ENCODE peak calls at places on chromosome 13, in six cellular contexts. One of them, this sample, is unnamed.

GRCh38 chr13:83414393-83414792 is 467.9 kb downstream of the SLITRK1 start:
- DNase-seq in GM12891: no peak
- DNase-seq in H1: no peak
- DNase-seq in GM12878: no peak
- DNase-seq in HepG2: no peak
- DNase-seq in K562: no peak
- DNase-seq in this sample: no peak

GRCh38 chr13:21014666-21015170 is 46.7 kb downstream of the LATS2 start:
- DNase-seq in GM12891: no peak
- DNase-seq in H1: no peak
- DNase-seq in GM12878: no peak
- DNase-seq in HepG2: peak
- DNase-seq in K562: no peak
- DNase-seq in this sample: no peak

GRCh38 chr13:74346960-74347359 is 212.8 kb upstream of the KLF12 start:
- DNase-seq in GM12891: no peak
- DNase-seq in H1: no peak
- DNase-seq in GM12878: no peak
- DNase-seq in HepG2: no peak
- DNase-seq in K562: no peak
- DNase-seq in this sample: no peak

GRCh38 chr13:45812599-45813372 is 38.8 kb downstream of the SIAH3 start:
- DNase-seq in GM12891: no peak
- DNase-seq in H1: no peak
- DNase-seq in GM12878: no peak
- DNase-seq in HepG2: no peak
- DNase-seq in K562: no peak
- DNase-seq in this sample: no peak

GRCh38 chr13:30739646-30740642 is 4.6 kb downstream of the ALOX5AP start:
- DNase-seq in GM12891: no peak
- DNase-seq in H1: no peak
- DNase-seq in GM12878: peak
- DNase-seq in HepG2: no peak
- DNase-seq in K562: no peak
- DNase-seq in this sample: peak

GRCh38 chr13:103640617-103641016 is 574.4 kb upstream of the SLC10A2 start:
- DNase-seq in GM12891: no peak
- DNase-seq in H1: no peak
- DNase-seq in GM12878: no peak
- DNase-seq in HepG2: no peak
- DNase-seq in K562: no peak
- DNase-seq in this sample: no peak

GRCh38 chr13:50612717-50613116 is 230.8 kb downstream of the DLEU7 start:
- DNase-seq in GM12891: no peak
- DNase-seq in H1: no peak
- DNase-seq in GM12878: no peak
- DNase-seq in HepG2: peak
- DNase-seq in K562: no peak
- DNase-seq in this sample: no peak

GRCh38 chr13:55577847-55578210 is 1562.9 kb upstream of the PRR20A start:
- DNase-seq in GM12891: no peak
- DNase-seq in H1: no peak
- DNase-seq in GM12878: no peak
- DNase-seq in HepG2: no peak
- DNase-seq in K562: no peak
- DNase-seq in this sample: no peak

GRCh38 chr13:48299591-48299990 is 4.0 kb upstream of the RB1 start:
- DNase-seq in GM12891: no peak
- DNase-seq in H1: no peak
- DNase-seq in GM12878: no peak
- DNase-seq in HepG2: no peak
- DNase-seq in K562: no peak
- DNase-seq in this sample: no peak

GRCh38 chr13:48304132-48304876 is 753 bp downstream of the RB1 start:
- DNase-seq in GM12891: peak
- DNase-seq in H1: no peak
- DNase-seq in GM12878: peak
- DNase-seq in HepG2: peak
- DNase-seq in K562: no peak
- DNase-seq in this sample: peak

GRCh38 chr13:48302920-48303330 is 626 bp upstream of the RB1 start:
- DNase-seq in GM12891: no peak
- DNase-seq in H1: no peak
- DNase-seq in GM12878: no peak
- DNase-seq in HepG2: no peak
- DNase-seq in K562: no peak
- DNase-seq in this sample: no peak

DNA sequence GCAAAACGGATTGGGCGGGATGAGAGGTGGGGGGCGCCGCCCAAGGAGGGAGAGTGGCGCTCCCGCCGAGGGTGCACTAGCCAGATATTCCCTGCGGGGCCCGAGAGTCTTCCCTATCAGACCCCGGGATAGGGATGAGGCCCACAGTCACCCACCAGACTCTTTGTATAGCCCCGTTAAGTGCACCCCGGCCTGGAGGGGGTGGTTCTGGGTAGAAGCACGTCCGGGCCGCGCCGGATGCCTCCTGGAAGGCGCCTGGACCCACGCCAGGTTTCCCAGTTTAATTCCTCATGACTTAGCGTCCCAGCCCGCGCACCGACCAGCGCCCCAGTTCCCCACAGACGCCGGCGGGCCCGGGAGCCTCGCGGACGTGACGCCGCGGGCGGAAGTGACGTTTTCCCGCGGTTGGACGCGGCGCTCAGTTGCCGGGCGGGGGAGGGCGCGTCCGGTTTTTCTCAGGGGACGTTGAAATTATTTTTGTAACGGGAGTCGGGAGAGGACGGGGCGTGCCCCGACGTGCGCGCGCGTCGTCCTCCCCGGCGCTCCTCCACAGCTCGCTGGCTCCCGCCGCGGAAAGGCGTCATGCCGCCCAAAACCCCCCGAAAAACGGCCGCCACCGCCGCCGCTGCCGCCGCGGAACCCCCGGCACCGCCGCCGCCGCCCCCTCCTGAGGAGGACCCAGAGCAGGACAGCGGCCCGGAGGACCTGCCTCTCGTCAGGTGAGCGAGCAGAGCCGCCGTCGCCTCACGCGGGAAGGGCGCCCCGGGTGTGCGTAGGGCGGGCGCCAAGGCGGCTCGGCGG is at the start of gene RB1:
- DNase-seq in GM12891: peak
- DNase-seq in H1: peak
- DNase-seq in GM12878: peak
- DNase-seq in HepG2: peak
- DNase-seq in K562: peak
- DNase-seq in this sample: peak
- TF ChIP-seq POLR2A in GM12891: peak
- TF ChIP-seq POLR2A in H1: peak
- TF ChIP-seq POLR2A in GM12878: peak
- TF ChIP-seq POLR2A in HepG2: peak
- TF ChIP-seq POLR2A in K562: peak
- TF ChIP-seq POLR2A in this sample: peak

GRCh38 chr13:112686987-112687386 is 2.9 kb upstream of the ATP11A start:
- DNase-seq in GM12891: no peak
- DNase-seq in H1: peak
- DNase-seq in GM12878: no peak
- DNase-seq in HepG2: no peak
- DNase-seq in K562: no peak
- DNase-seq in this sample: no peak

GRCh38 chr13:112689498-112690241 is at the start of gene ATP11A:
- DNase-seq in GM12891: peak
- DNase-seq in H1: peak
- DNase-seq in GM12878: no peak
- DNase-seq in HepG2: peak
- DNase-seq in K562: peak
- DNase-seq in this sample: peak

GRCh38 chr13:112687836-112688559 is 1.8 kb upstream of the ATP11A start:
- DNase-seq in GM12891: no peak
- DNase-seq in H1: no peak
- DNase-seq in GM12878: no peak
- DNase-seq in HepG2: no peak
- DNase-seq in K562: no peak
- DNase-seq in this sample: no peak

GRCh38 chr13:112690242-112690943 is 555 bp downstream of the ATP11A start:
- DNase-seq in GM12891: peak
- DNase-seq in H1: no peak
- DNase-seq in GM12878: no peak
- DNase-seq in HepG2: no peak
- DNase-seq in K562: no peak
- DNase-seq in this sample: no peak

GRCh38 chr13:112688560-112689497 is 1.0 kb upstream of the ATP11A start:
- DNase-seq in GM12891: no peak
- DNase-seq in H1: peak
- DNase-seq in GM12878: no peak
- DNase-seq in HepG2: peak
- DNase-seq in K562: no peak
- DNase-seq in this sample: no peak
- TF ChIP-seq TAF1 in GM12891: no peak
- TF ChIP-seq TAF1 in H1: no peak
- TF ChIP-seq TAF1 in GM12878: no peak
- TF ChIP-seq TAF1 in HepG2: no peak
- TF ChIP-seq TAF1 in K562: no peak
- TF ChIP-seq TAF1 in this sample: no peak

GRCh38 chr13:80338781-80339577 is 1.9 kb downstream of the SPRY2 start:
- DNase-seq in GM12891: no peak
- DNase-seq in H1: peak
- DNase-seq in GM12878: no peak
- DNase-seq in HepG2: peak
- DNase-seq in K562: peak
- DNase-seq in this sample: no peak

GRCh38 chr13:80341098-80341701 is at the start of gene SPRY2:
- DNase-seq in GM12891: no peak
- DNase-seq in H1: peak
- DNase-seq in GM12878: no peak
- DNase-seq in HepG2: peak
- DNase-seq in K562: peak
- DNase-seq in this sample: no peak

GRCh38 chr13:80340643-80341097 is 256 bp downstream of the SPRY2 start:
- DNase-seq in GM12891: no peak
- DNase-seq in H1: no peak
- DNase-seq in GM12878: no peak
- DNase-seq in HepG2: peak
- DNase-seq in K562: no peak
- DNase-seq in this sample: no peak

GRCh38 chr13:80339578-80339840 is 1.4 kb downstream of the SPRY2 start:
- DNase-seq in GM12891: no peak
- DNase-seq in H1: no peak
- DNase-seq in GM12878: no peak
- DNase-seq in HepG2: no peak
- DNase-seq in K562: no peak
- DNase-seq in this sample: no peak

DNA sequence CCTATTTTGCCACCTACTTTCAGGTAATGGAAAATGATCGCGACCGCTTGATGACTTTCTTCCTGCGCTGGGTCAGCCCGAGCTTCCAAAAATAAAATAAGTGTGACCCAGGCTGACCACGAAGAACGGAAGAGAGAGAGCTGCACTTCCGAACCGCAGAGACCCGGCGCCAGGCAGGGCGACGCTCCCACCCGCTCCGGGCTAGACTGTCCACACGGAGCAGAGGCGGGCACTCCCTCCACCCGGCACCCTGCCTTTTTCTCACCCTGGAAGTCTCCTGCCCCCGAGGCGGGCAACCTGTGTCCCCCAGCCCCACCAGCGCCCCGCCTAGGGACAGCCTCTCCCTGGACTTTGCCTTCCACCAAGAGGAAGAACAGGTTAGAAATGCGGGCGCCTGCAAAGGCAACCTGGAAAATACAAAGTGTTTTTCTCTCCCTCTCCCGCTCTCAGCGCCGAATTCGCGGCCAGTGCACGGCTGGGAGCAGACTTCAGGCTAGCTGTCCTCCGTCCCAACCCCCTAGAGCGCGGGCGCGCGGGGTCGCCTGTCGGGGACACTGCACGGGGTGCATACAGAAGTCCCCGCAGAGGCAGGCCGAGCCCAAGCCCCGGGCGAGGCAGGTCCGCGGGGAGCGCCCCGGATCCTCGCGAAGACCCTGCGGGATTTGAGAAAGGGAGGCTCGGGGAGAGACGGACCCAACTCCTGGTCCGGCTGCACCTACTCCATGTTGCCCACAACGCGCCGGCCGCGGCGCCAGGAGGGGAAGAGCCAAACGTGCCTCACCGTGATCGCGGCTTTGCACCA is 884 bp downstream of the SPRY2 start:
- DNase-seq in GM12891: no peak
- DNase-seq in H1: peak
- DNase-seq in GM12878: no peak
- DNase-seq in HepG2: peak
- DNase-seq in K562: peak
- DNase-seq in this sample: no peak
- TF ChIP-seq POLR2A in GM12891: no peak
- TF ChIP-seq POLR2A in H1: no peak
- TF ChIP-seq POLR2A in GM12878: peak
- TF ChIP-seq POLR2A in HepG2: no peak
- TF ChIP-seq POLR2A in K562: no peak
- TF ChIP-seq POLR2A in this sample: no peak

GRCh38 chr13:114013952-114014629 is 40.2 kb upstream of the C13orf46 start:
- DNase-seq in GM12891: no peak
- DNase-seq in H1: no peak
- DNase-seq in GM12878: no peak
- DNase-seq in HepG2: no peak
- DNase-seq in K562: no peak
- DNase-seq in this sample: no peak

GRCh38 chr13:114017028-114017630 is 43.3 kb upstream of the C13orf46 start:
- DNase-seq in GM12891: no peak
- DNase-seq in H1: peak
- DNase-seq in GM12878: no peak
- DNase-seq in HepG2: no peak
- DNase-seq in K562: no peak
- DNase-seq in this sample: no peak

GRCh38 chr13:114016321-114017027 is 42.6 kb upstream of the C13orf46 start:
- DNase-seq in GM12891: no peak
- DNase-seq in H1: no peak
- DNase-seq in GM12878: no peak
- DNase-seq in HepG2: no peak
- DNase-seq in K562: no peak
- DNase-seq in this sample: no peak

GRCh38 chr13:114015111-114015551 is 41.3 kb upstream of the C13orf46 start:
- DNase-seq in GM12891: no peak
- DNase-seq in H1: no peak
- DNase-seq in GM12878: no peak
- DNase-seq in HepG2: no peak
- DNase-seq in K562: no peak
- DNase-seq in this sample: no peak

DNA sequence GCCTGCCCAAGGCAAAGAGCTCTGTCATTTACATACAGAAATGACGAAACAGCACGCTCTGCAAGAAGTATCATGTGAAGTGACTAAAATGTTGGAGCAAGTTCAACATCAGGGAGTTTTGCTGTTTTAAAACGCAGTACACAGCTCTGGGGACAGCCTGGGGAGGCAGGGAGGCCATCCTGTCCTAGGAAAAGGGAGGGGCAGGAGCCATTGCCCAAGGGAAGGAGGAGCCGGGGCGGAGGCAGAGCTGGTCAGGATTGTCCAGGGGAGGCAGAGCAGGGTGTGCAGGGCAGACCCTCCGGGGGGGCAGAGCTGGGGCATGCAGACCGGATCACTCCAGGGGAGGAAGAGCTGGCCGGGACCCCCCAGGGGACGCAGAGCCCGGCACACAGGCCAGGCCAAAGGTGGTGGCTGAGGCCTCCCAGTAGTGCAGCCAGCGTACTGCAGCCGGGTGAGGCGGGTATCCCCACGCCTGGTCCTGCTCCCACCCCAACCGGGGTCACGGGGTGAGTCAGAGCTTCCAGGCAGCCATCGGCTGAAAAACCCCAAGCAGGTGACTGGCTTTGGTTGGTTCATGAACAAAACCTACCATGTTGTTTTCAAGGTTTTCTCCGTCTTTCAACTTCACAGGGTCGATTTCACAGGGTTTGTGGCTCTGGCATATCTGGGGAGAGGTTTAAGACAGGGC is 41.9 kb upstream of the C13orf46 start:
- DNase-seq in GM12891: no peak
- DNase-seq in H1: no peak
- DNase-seq in GM12878: no peak
- DNase-seq in HepG2: no peak
- DNase-seq in K562: no peak
- DNase-seq in this sample: no peak
- TF ChIP-seq TAF1 in GM12891: no peak
- TF ChIP-seq TAF1 in H1: no peak
- TF ChIP-seq TAF1 in GM12878: no peak
- TF ChIP-seq TAF1 in HepG2: no peak
- TF ChIP-seq TAF1 in K562: no peak
- TF ChIP-seq TAF1 in this sample: no peak